ENCODE peak calls at places on chromosomes 4 and X, in seven cellular contexts. G, M, O, Q, N, R and J are unnamed samples. For H3K4me1, the result is how much of the 10 kb centered on the place peaks cover.

GRCh38 chrX:140393507-140393906 is 111.4 kb downstream of the SOX3 start:
- DNase-seq in G (no peak), M (no peak), O (no peak), Q (no peak), N (no peak), R (no peak), J (no peak)

GRCh38 chrX:46903458-46904242 is 8.6 kb upstream of the JADE3 start:
- DNase-seq in G (peak), M (peak), O (peak), Q (peak), N (peak), R (peak), J (no peak)

GRCh38 chr4:156536661-156537060 is 434.9 kb downstream of the PDGFC start:
- DNase-seq in G (no peak), M (peak), O (no peak), Q (no peak), N (no peak), R (no peak), J (no peak)

GRCh38 chr4:118888666-118889312 is at the start of gene SYNPO2:
- DNase-seq in G (peak), M (peak), O (peak), Q (peak), N (peak), R (peak), J (peak)

GRCh38 chr4:140672366-140672765 is 83.8 kb downstream of the TBC1D9 start:
- DNase-seq in G (no peak), M (no peak), O (no peak), Q (no peak), N (no peak), R (no peak), J (no peak)

GRCh38 chrX:31440546-31440945 is 368.7 kb upstream of the FTHL17 start:
- DNase-seq in G (no peak), M (peak), O (no peak), Q (no peak), N (no peak), R (no peak), J (no peak)

GRCh38 chr4:84258905-84259830 is 239.9 kb downstream of the NKX6-1 start:
- DNase-seq in G (peak), M (peak), O (peak), Q (no peak), N (peak), R (peak), J (no peak)

GRCh38 chr4:11606078-11606477 is 177.4 kb upstream of the HS3ST1 start:
- DNase-seq in G (no peak), M (no peak), O (no peak), Q (no peak), N (no peak), R (no peak), J (no peak)

GRCh38 chr4:177185579-177185978 is 124.1 kb upstream of the NEIL3 start:
- DNase-seq in G (no peak), M (no peak), O (no peak), Q (no peak), N (no peak), R (no peak), J (no peak)

GRCh38 chr4:25857403-25857802 is 5.4 kb downstream of the SEL1L3 start:
- DNase-seq in G (peak), M (no peak), O (no peak), Q (no peak), N (peak), R (no peak), J (no peak)

GRCh38 chr4:130747842-130748241 is 1651.9 kb downstream of the C4orf33 start:
- DNase-seq in G (peak), M (no peak), O (no peak), Q (no peak), N (peak), R (no peak), J (no peak)

GRCh38 chr4:74547042-74547441 is 102.1 kb downstream of the AREG start:
- DNase-seq in G (no peak), M (no peak), O (no peak), Q (no peak), N (no peak), R (no peak), J (no peak)

GRCh38 chr4:163744861-163745260 is 250.4 kb downstream of the TMA16 start:
- DNase-seq in G (no peak), M (no peak), O (no peak), Q (no peak), N (peak), R (no peak), J (no peak)

GRCh38 chrX:56783996-56784620 is 55.1 kb downstream of the NBDY start:
- DNase-seq in G (no peak), M (no peak), O (no peak), Q (no peak), N (no peak), R (no peak), J (no peak)

GRCh38 chrX:56782791-56783449 is 53.9 kb downstream of the NBDY start:
- DNase-seq in G (no peak), M (no peak), O (no peak), Q (no peak), N (no peak), R (no peak), J (no peak)

GRCh38 chrX:56784666-56785065 is 55.6 kb downstream of the NBDY start:
- DNase-seq in G (no peak), M (no peak), O (no peak), Q (no peak), N (no peak), R (no peak), J (no peak)

GRCh38 chrX:56782362-56782761 is 53.3 kb downstream of the NBDY start:
- DNase-seq in G (no peak), M (no peak), O (no peak), Q (no peak), N (no peak), R (no peak), J (no peak)

GRCh38 chrX:56783450-56783831 is 54.4 kb downstream of the NBDY start:
- DNase-seq in G (peak), M (no peak), O (no peak), Q (no peak), N (no peak), R (peak), J (no peak)
- TF ChIP-seq CTCF in G (no peak), M (no peak), O (no peak), Q (no peak), N (no peak), R (no peak), J (no peak)

GRCh38 chr4:3301450-3302163 is 8.8 kb downstream of the RGS12 start:
- DNase-seq in G (no peak), M (no peak), O (no peak), Q (peak), N (no peak), R (no peak), J (no peak)
- H3K4me1 ChIP-seq in G (under half), M (under half), O (under half), Q (half or more), N (under half), R (under half), J (under half)

DNA sequence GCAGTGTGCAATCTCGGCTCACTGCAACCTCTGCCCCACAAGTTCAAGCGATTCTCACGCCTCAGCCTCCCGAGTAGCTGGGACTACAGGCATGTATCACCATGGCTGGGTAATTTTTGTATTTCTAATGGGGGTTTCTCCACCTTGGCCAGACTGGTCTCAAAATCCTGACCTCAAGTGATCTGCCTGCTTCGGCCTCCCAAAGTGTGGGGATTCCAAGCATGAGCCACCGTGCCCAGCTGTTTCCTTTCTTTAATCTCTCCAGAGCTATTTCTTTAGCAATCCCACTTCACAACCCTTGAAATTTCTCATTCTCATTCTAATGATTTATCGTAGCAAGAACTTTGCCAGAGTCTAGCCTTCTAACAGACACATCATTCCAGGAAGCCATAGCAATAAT is 68.5 kb downstream of the RXFP1 start:
- DNase-seq in G (no peak), M (no peak), O (no peak), Q (no peak), N (no peak), R (no peak), J (no peak)
- TF ChIP-seq CTCF in G (no peak), M (no peak), O (no peak), Q (no peak), N (no peak), R (no peak), J (no peak)

DNA sequence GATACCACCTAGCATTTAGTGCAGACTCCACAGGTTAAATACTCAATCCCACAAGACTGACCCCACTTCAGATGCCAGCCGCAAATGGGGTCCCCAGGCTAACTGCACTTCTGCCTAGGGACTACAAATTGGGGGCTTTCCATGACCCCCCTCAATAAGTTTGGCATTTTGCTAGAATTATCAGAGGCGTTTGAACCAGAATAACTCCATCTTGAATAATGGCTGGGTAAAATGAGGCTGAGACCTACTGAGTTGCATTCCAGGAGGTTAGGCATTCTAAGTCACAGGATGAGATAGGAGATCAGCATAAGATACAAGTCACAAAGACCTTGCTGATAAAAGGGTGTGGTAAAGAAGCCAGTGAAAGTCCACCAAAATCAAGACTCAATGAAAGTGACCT is 15.1 kb downstream of the RELL1 start:
- DNase-seq in G (no peak), M (no peak), O (no peak), Q (no peak), N (no peak), R (no peak), J (no peak)
- H3K4me1 ChIP-seq in G (under half), M (under half), O (under half), Q (half or more), N (under half), R (under half), J (under half)